ENCODE peak calls at places on chromosome 5, in seven cellular contexts. Z, U, B, E, M, F and A are unnamed samples.

GRCh38 chr5:139075066-139076050 is 122.8 kb downstream of the SIL1 start:
- DNase-seq in Z (no peak), U (no peak), B (no peak), E (no peak), M (no peak), F (no peak), A (no peak)

GRCh38 chr5:106254784-106255183 is 1416.0 kb downstream of the EFNA5 start:
- DNase-seq in Z (no peak), U (no peak), B (no peak), E (no peak), M (no peak), F (peak; percentile 74), A (no peak)

GRCh38 chr5:125043781-125044391 is 297.4 kb upstream of the ZNF608 start:
- DNase-seq in Z (peak; percentile 97), U (peak; percentile 22), B (peak; percentile 31), E (no peak), M (no peak), F (no peak), A (peak; percentile 11)

GRCh38 chr5:84080908-84081307 is 303.8 kb downstream of the EDIL3 start:
- DNase-seq in Z (no peak), U (no peak), B (no peak), E (no peak), M (no peak), F (no peak), A (no peak)

GRCh38 chr5:3120013-3120412 is 368.5 kb upstream of the IRX2 start:
- DNase-seq in Z (no peak), U (no peak), B (no peak), E (no peak), M (no peak), F (no peak), A (no peak)

GRCh38 chr5:152688561-152689274 is 283.6 kb upstream of the NMUR2 start:
- DNase-seq in Z (peak; percentile 70), U (peak; percentile 18), B (no peak), E (no peak), M (no peak), F (no peak), A (peak; percentile 23)

GRCh38 chr5:65390208-65390607 is 91.5 kb downstream of the ADAMTS6 start:
- DNase-seq in Z (no peak), U (no peak), B (no peak), E (no peak), M (no peak), F (no peak), A (no peak)

GRCh38 chr5:139960723-139961383 is 82.2 kb downstream of the NRG2 start:
- DNase-seq in Z (no peak), U (no peak), B (peak; percentile 58), E (no peak), M (no peak), F (no peak), A (no peak)

GRCh38 chr5:139439013-139439903 is at the start of gene DNAJC18:
- DNase-seq in Z (peak; percentile 94), U (peak; percentile 95), B (peak; percentile 96), E (peak; percentile 97), M (peak; percentile 94), F (peak; percentile 76), A (peak; percentile 85)

GRCh38 chr5:89441965-89442364 is 559.0 kb upstream of the MEF2C start:
- DNase-seq in Z (no peak), U (no peak), B (no peak), E (no peak), M (no peak), F (no peak), A (no peak)

GRCh38 chr5:67052034-67052433 is 144.6 kb downstream of the CD180 start:
- DNase-seq in Z (no peak), U (no peak), B (no peak), E (no peak), M (no peak), F (no peak), A (no peak)

GRCh38 chr5:178471666-178472065 is 118.5 kb downstream of the COL23A1 start:
- DNase-seq in Z (no peak), U (no peak), B (no peak), E (no peak), M (no peak), F (no peak), A (no peak)

GRCh38 chr5:112492291-112492690 is 73.2 kb upstream of the EPB41L4A start:
- DNase-seq in Z (peak; percentile 58), U (no peak), B (no peak), E (no peak), M (no peak), F (peak; percentile 27), A (peak; percentile 40)

GRCh38 chr5:150758534-150759333 is at the start of gene DCTN4:
- DNase-seq in Z (peak; percentile 95), U (peak; percentile 97), B (peak; percentile 98), E (peak; percentile 99), M (peak; percentile 95), F (peak; percentile 95), A (peak; percentile 84)
- TF ChIP-seq POLR2A in Z (no peak), U (peak; percentile 51), B (peak; percentile 87), E (peak; percentile 39), M (no peak), F (peak; percentile 85), A (peak; percentile 68)

GRCh38 chr5:41232797-41233196 is 19.5 kb upstream of the C6 start:
- DNase-seq in Z (no peak), U (no peak), B (no peak), E (no peak), M (no peak), F (no peak), A (no peak)

GRCh38 chr5:41240390-41240789 is 27.1 kb upstream of the C6 start:
- DNase-seq in Z (no peak), U (no peak), B (no peak), E (no peak), M (no peak), F (no peak), A (no peak)

DNA sequence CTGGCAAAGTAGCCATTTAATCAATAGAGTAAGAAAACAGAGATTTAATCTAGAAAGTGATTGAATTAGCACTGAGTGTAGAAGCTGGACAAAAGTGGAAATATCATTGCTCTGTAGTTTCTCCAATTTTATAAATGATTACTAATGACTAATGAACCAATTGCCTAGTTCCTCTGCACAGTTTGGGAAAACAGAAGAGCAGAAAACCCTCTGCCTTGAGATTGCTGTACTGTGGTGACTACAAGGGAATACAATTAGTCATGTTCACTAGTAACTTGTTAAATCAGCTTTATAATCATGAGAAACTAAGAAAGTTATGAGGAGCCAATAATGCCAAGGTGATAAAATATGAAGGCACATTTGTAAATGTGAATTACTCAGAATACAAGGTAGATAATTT is 21.1 kb upstream of the C6 start:
- DNase-seq in Z (no peak), U (no peak), B (no peak), E (no peak), M (no peak), F (no peak), A (no peak)
- TF ChIP-seq POLR2A in Z (no peak), U (no peak), B (no peak), E (no peak), M (no peak), F (no peak), A (no peak)

DNA sequence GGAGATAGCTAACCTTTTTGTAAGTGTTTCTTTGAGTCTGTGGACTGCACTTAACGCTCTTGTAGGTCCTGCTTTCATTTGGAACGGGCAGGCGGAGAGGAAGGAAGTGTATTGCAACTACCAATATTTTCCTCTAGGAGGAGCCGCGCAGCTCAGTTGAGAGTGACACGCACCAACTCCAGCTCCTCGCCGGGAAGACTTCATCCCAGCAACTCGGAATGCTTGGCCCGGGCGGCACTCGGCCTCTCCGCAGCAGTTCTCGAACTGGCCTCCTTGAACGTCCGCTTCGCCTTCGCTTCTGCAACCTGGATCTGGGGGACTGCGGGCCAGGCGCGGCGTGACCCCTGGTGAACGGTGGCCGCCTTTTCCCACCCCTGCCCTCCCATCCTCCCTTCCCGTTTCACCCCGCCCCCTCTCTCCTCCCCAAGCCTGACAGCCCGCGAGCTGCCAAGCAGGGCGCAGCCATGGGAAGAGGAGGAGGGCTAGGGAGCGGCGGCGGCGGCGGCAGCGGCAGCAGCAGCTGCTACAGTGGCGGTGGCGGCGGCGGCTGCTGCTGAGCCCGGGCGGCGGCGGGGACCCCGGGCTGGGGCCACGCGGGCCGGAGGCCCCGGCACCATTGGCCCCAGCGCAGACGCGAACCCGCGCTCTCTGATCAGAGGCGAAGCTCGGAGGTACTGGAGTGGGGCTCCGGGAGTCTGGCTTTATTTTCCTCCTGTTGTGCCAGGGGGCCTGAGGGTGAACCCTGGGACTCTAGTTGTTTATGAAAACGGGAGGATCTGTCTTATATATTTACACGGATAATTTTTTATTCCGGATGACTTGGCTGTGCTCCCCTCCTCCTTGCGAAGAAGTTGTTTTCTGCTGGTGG is at the start of gene GHR:
- DNase-seq in Z (peak; percentile 88), U (peak; percentile 86), B (peak; percentile 83), E (peak; percentile 93), M (peak; percentile 79), F (peak; percentile 67), A (peak; percentile 89)
- TF ChIP-seq POLR2A in Z (no peak), U (no peak), B (no peak), E (no peak), M (no peak), F (no peak), A (peak; percentile 19)

DNA sequence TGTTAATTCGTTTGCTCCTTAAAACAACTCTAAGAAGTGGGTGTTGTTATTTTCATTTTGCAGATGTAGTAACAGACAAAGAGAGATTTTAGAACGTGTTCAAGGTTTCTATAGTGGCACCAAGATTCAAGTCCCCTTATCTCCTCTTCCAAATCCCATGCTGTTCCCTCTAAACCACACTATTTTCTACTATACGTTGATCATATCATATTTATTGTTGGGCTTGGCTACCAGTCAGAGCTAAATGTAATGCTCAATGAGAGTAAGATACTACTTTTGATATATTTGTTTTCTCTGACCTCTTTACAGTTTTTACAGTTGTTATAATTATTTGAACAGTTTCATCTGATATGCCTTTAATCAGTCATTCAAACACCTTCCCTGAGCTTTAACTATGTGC is 212.9 kb downstream of the EFNA5 start:
- DNase-seq in Z (no peak), U (no peak), B (no peak), E (no peak), M (no peak), F (no peak), A (no peak)
- TF ChIP-seq POLR2A in Z (no peak), U (no peak), B (no peak), E (no peak), M (no peak), F (no peak), A (no peak)

DNA sequence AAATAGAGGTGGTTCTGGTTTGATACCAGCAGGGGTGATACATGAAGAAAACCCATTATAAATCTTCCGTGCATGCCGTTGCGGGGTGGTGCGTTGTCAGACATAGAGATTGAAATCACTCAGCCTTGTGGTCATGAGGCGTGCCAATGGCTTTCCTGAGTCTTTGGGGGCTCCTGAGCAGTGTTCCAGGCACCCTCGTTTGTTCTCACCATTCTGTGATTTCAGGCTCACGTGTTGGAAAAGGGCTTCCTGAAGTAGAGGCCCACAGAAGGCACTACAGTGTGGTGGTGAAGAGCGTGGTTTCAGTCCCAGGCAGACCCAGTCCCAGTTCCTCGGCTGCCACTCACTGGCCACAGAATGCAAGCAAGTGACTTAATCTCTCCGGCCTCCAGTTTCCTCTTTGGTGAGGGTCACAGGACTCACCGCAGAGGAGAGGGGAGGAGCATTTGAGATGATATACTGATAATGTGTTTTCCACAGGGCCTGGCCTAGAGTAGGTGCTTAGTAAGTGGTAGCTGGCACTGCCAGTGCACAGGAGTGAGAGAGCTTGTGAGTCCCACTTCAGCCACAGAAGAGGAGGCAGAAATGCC is 20.5 kb upstream of the GLRX start:
- DNase-seq in Z (peak; percentile 49), U (no peak), B (no peak), E (peak; percentile 74), M (peak; percentile 63), F (no peak), A (peak; percentile 72)
- TF ChIP-seq POLR2A in Z (no peak), U (no peak), B (no peak), E (no peak), M (no peak), F (no peak), A (no peak)